ENCODE peak calls at places on chromosomes 7 and 10, in six cellular contexts. J, I, B, D, Y and V are unnamed samples.

GRCh38 chr10:24866615-24867583 is 85.5 kb downstream of the PRTFDC1 start:
- DNase-seq in J (peak), I (peak), B (peak), D (no peak), Y (peak), V (no peak)

GRCh38 chr7:8566016-8566415 is 132.6 kb downstream of the NXPH1 start:
- DNase-seq in J (no peak), I (no peak), B (no peak), D (no peak), Y (no peak), V (no peak)

GRCh38 chr7:101140339-101140699 is 13.4 kb downstream of the SERPINE1 start:
- DNase-seq in J (no peak), I (peak), B (no peak), D (no peak), Y (no peak), V (no peak)

GRCh38 chr10:70293169-70293813 is 9.5 kb upstream of the NPFFR1 start:
- DNase-seq in J (no peak), I (no peak), B (no peak), D (no peak), Y (no peak), V (peak)

GRCh38 chr10:5434017-5434753 is 21.8 kb downstream of the NET1 start:
- DNase-seq in J (no peak), I (peak), B (no peak), D (no peak), Y (no peak), V (no peak)

GRCh38 chr10:116756277-116756676 is 13.9 kb upstream of the HSPA12A start:
- DNase-seq in J (peak), I (no peak), B (peak), D (no peak), Y (peak), V (no peak)

GRCh38 chr7:44259547-44260457 is 59.0 kb downstream of the YKT6 start:
- DNase-seq in J (peak), I (peak), B (peak), D (peak), Y (peak), V (no peak)

GRCh38 chr10:44985175-44985681 is 6.6 kb upstream of the DEPP1 start:
- DNase-seq in J (no peak), I (no peak), B (peak), D (no peak), Y (no peak), V (no peak)

GRCh38 chr7:129271500-129272355 is 46.9 kb downstream of the AHCYL2 start:
- DNase-seq in J (no peak), I (peak), B (peak), D (no peak), Y (no peak), V (peak)

GRCh38 chr7:45687721-45688120 is 113.6 kb downstream of the ADCY1 start:
- DNase-seq in J (no peak), I (no peak), B (peak), D (no peak), Y (peak), V (no peak)

GRCh38 chr7:132998763-132999162 is 83.1 kb downstream of the CHCHD3 start:
- DNase-seq in J (no peak), I (no peak), B (no peak), D (no peak), Y (no peak), V (no peak)

GRCh38 chr7:49513939-49514338 is 259.5 kb upstream of the VWC2 start:
- DNase-seq in J (no peak), I (no peak), B (no peak), D (no peak), Y (no peak), V (no peak)

GRCh38 chr7:9250876-9251275 is 817.5 kb downstream of the NXPH1 start:
- DNase-seq in J (no peak), I (no peak), B (no peak), D (no peak), Y (no peak), V (no peak)

GRCh38 chr7:102991077-102991539 is 78.3 kb downstream of the LRRC17 start:
- DNase-seq in J (no peak), I (peak), B (no peak), D (no peak), Y (no peak), V (no peak)

GRCh38 chr7:27167916-27168264 is 2.6 kb upstream of the HOXA9 start:
- DNase-seq in J (no peak), I (no peak), B (no peak), D (no peak), Y (no peak), V (no peak)

GRCh38 chr10:70480254-70480861 is 1.8 kb downstream of the PALD1 start:
- DNase-seq in J (no peak), I (no peak), B (peak), D (no peak), Y (no peak), V (no peak)

GRCh38 chr7:28142650-28143049 is 37.9 kb downstream of the JAZF1 start:
- DNase-seq in J (no peak), I (no peak), B (no peak), D (no peak), Y (peak), V (no peak)

GRCh38 chr10:93319855-93320254 is 162.3 kb downstream of the MYOF start:
- DNase-seq in J (no peak), I (no peak), B (no peak), D (peak), Y (no peak), V (no peak)

GRCh38 chr10:51653025-51653424 is 46.4 kb downstream of the CSTF2T start:
- DNase-seq in J (no peak), I (no peak), B (no peak), D (no peak), Y (no peak), V (no peak)

GRCh38 chr10:133100706-133101463 is 13.2 kb downstream of the ADGRA1 start:
- DNase-seq in J (no peak), I (no peak), B (peak), D (no peak), Y (peak), V (no peak)

GRCh38 chr7:42159150-42159549 is 77.9 kb downstream of the GLI3 start:
- DNase-seq in J (no peak), I (no peak), B (no peak), D (no peak), Y (no peak), V (no peak)

GRCh38 chr10:105950410-105950809 is 1214.1 kb downstream of the SORCS1 start:
- DNase-seq in J (peak), I (peak), B (peak), D (no peak), Y (peak), V (peak)

GRCh38 chr7:45642044-45642443 is 67.9 kb downstream of the ADCY1 start:
- DNase-seq in J (no peak), I (no peak), B (no peak), D (no peak), Y (no peak), V (no peak)

GRCh38 chr7:80819503-80819902 is 99.3 kb downstream of the SEMA3C start:
- DNase-seq in J (no peak), I (no peak), B (no peak), D (no peak), Y (no peak), V (no peak)

GRCh38 chr7:6154542-6155404 is 117.7 kb downstream of the CYTH3 start:
- DNase-seq in J (no peak), I (no peak), B (no peak), D (no peak), Y (no peak), V (no peak)

GRCh38 chr7:6155596-6155995 is 116.8 kb downstream of the CYTH3 start:
- DNase-seq in J (no peak), I (no peak), B (no peak), D (no peak), Y (no peak), V (no peak)

GRCh38 chr7:6158424-6159096 is 113.9 kb downstream of the CYTH3 start:
- DNase-seq in J (no peak), I (no peak), B (no peak), D (no peak), Y (no peak), V (no peak)

GRCh38 chr7:6157685-6158423 is 114.6 kb downstream of the CYTH3 start:
- DNase-seq in J (no peak), I (no peak), B (no peak), D (no peak), Y (no peak), V (no peak)

DNA sequence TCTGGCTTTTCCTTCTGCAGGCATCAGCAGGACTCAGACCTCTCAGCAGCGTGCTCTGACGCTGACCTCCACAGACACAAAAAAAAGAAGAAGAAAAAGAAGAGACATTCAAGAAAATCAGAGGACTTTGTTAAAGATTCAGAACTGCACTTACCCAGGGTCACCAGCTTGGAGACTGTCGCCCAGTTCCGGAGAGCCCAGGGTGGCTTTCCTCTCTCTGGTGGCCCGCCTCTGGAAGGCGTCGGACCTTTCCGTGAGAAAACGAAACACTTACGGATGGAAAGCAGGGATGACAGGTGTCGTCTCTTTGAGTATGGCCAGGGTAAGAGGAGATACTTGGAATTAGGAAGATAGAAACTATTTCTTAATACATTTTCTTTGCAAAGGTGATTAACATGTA is 115.7 kb downstream of the CYTH3 start:
- DNase-seq in J (no peak), I (no peak), B (no peak), D (no peak), Y (no peak), V (no peak)
- TF ChIP-seq CTCF in J (no peak), I (no peak), B (no peak), D (no peak), Y (no peak), V (no peak)

GRCh38 chr10:111037868-111038267 is 39.0 kb upstream of the ADRA2A start:
- DNase-seq in J (no peak), I (no peak), B (no peak), D (no peak), Y (no peak), V (no peak)
- TF ChIP-seq CTCF in J (no peak), I (peak), B (peak), D (peak), Y (no peak), V (no peak)

GRCh38 chr10:125316436-125316835 is 156.1 kb upstream of the CTBP2 start:
- DNase-seq in J (no peak), I (peak), B (no peak), D (no peak), Y (no peak), V (no peak)
- TF ChIP-seq CTCF in J (no peak), I (no peak), B (no peak), D (no peak), Y (no peak), V (no peak)

GRCh38 chr7:89072094-89072493 is 276.6 kb upstream of the TEX47 start:
- DNase-seq in J (no peak), I (no peak), B (no peak), D (no peak), Y (no peak), V (no peak)
- TF ChIP-seq CTCF in J (no peak), I (no peak), B (no peak), D (no peak), Y (no peak), V (no peak)